ENCODE peak calls at places on chromosomes 16 and 17, in ten cellular contexts. T is dorsolateral prefrontal cortex, H is cardiac fibroblast, F is ovary, U is stomach, W is colonic mucosa, A is brain microvascular endothelial cell, V is uterus, G is kidney, B is IMR-90. S is an unnamed sample.

GRCh38 chr16:89641719-89642187 is 15.8 kb downstream of the CHMP1A start:
- DNase-seq in T (no peak), H (no peak), F (no peak), U (no peak), W (no peak), A (no peak), V (no peak), G (no peak), B (no peak), S (no peak)

GRCh38 chr16:26765087-26765486 is 301.6 kb upstream of the C16orf82 start:
- DNase-seq in T (no peak), H (no peak), F (no peak), U (no peak), W (no peak), A (no peak), V (no peak), G (no peak), B (no peak), S (no peak)

GRCh38 chr17:31724026-31724425 is 135.0 kb downstream of the COPRS start:
- DNase-seq in T (no peak), H (peak; percentile 74), F (no peak), U (no peak), W (no peak), A (peak; percentile 66), V (no peak), G (no peak), B (peak; percentile 75), S (no peak)

GRCh38 chr16:1791943-1792812 is 1.3 kb downstream of the IGFALS start:
- DNase-seq in T (no peak), H (no peak), F (peak; percentile 40), U (no peak), W (peak; percentile 27), A (no peak), V (peak; percentile 13), G (peak; percentile 72), B (no peak), S (no peak)

GRCh38 chr17:62625870-62626200 is 1.6 kb upstream of the MRC2 start:
- DNase-seq in T (no peak), H (peak; percentile 39), F (no peak), U (no peak), W (peak; percentile 26), A (no peak), V (no peak), G (no peak), B (no peak), S (no peak)

GRCh38 chr17:71184716-71185115 is 936.1 kb upstream of the SOX9 start:
- DNase-seq in T (no peak), H (no peak), F (no peak), U (no peak), W (no peak), A (no peak), V (no peak), G (no peak), B (no peak), S (no peak)

GRCh38 chr16:46687486-46687885 is 1.5 kb downstream of the VPS35 start:
- DNase-seq in T (no peak), H (no peak), F (no peak), U (no peak), W (no peak), A (no peak), V (no peak), G (no peak), B (no peak), S (no peak)

GRCh38 chr17:18235743-18236256 is 10.4 kb downstream of the LLGL1 start:
- DNase-seq in T (no peak), H (peak; percentile 73), F (no peak), U (no peak), W (no peak), A (peak; percentile 43), V (no peak), G (no peak), B (peak; percentile 67), S (no peak)

GRCh38 chr16:23194497-23195221 is 12.1 kb downstream of the SCNN1G start:
- DNase-seq in T (no peak), H (no peak), F (no peak), U (no peak), W (no peak), A (no peak), V (no peak), G (no peak), B (no peak), S (no peak)

GRCh38 chr16:30095166-30096078 is 591 bp downstream of the YPEL3 start:
- DNase-seq in T (peak; percentile 17), H (no peak), F (peak; percentile 56), U (no peak), W (peak; percentile 50), A (no peak), V (no peak), G (no peak), B (no peak), S (peak; percentile 34)

GRCh38 chr17:7992924-7993323 is 9.5 kb upstream of the GUCY2D start:
- DNase-seq in T (no peak), H (no peak), F (no peak), U (no peak), W (no peak), A (no peak), V (no peak), G (peak; percentile 10), B (no peak), S (no peak)

GRCh38 chr17:57407287-57408063 is 151.2 kb downstream of the MSI2 start:
- DNase-seq in T (no peak), H (no peak), F (no peak), U (peak; percentile 29), W (peak; percentile 78), A (no peak), V (no peak), G (no peak), B (no peak), S (no peak)

GRCh38 chr16:87680272-87680644 is 78.0 kb downstream of the JPH3 start:
- DNase-seq in T (no peak), H (no peak), F (no peak), U (no peak), W (no peak), A (no peak), V (no peak), G (no peak), B (no peak), S (no peak)

GRCh38 chr16:87684106-87684677 is 81.6 kb downstream of the KLHDC4 start:
- DNase-seq in T (peak; percentile 73), H (no peak), F (no peak), U (no peak), W (no peak), A (no peak), V (no peak), G (no peak), B (no peak), S (no peak)

GRCh38 chr16:87682852-87683399 is 80.6 kb downstream of the JPH3 start:
- DNase-seq in T (no peak), H (no peak), F (no peak), U (no peak), W (no peak), A (no peak), V (no peak), G (no peak), B (no peak), S (no peak)

GRCh38 chr16:87679593-87680271 is 77.4 kb downstream of the JPH3 start:
- DNase-seq in T (no peak), H (no peak), F (no peak), U (no peak), W (no peak), A (no peak), V (no peak), G (no peak), B (no peak), S (no peak)

GRCh38 chr16:87681990-87682570 is 79.8 kb downstream of the JPH3 start:
- DNase-seq in T (no peak), H (peak; percentile 74), F (no peak), U (no peak), W (no peak), A (peak; percentile 63), V (no peak), G (no peak), B (peak; percentile 78), S (no peak)
- TF ChIP-seq CTCF in T (no peak), H (peak; percentile 59), F (no peak), U (no peak), W (no peak), A (peak; percentile 64), V (no peak), G (no peak), B (peak; percentile 33), S (peak; percentile 12)

GRCh38 chr17:40422990-40423611 is 5.4 kb upstream of the TOP2A start:
- DNase-seq in T (no peak), H (no peak), F (no peak), U (no peak), W (no peak), A (no peak), V (no peak), G (no peak), B (no peak), S (no peak)
- TF ChIP-seq CTCF in T (no peak), H (peak; percentile 22), F (no peak), U (no peak), W (no peak), A (peak; percentile 35), V (no peak), G (no peak), B (no peak), S (no peak)

GRCh38 chr17:74212913-74213791 is at the start of gene TTYH2:
- DNase-seq in T (peak; percentile 78), H (peak; percentile 92), F (peak; percentile 91), U (peak; percentile 88), W (peak; percentile 90), A (peak; percentile 82), V (peak; percentile 90), G (peak; percentile 95), B (peak; percentile 82), S (peak; percentile 57)
- TF ChIP-seq CTCF in T (peak; percentile 43), H (peak; percentile 52), F (no peak), U (no peak), W (no peak), A (peak; percentile 57), V (no peak), G (peak; percentile 0), B (peak; percentile 27), S (no peak)

DNA sequence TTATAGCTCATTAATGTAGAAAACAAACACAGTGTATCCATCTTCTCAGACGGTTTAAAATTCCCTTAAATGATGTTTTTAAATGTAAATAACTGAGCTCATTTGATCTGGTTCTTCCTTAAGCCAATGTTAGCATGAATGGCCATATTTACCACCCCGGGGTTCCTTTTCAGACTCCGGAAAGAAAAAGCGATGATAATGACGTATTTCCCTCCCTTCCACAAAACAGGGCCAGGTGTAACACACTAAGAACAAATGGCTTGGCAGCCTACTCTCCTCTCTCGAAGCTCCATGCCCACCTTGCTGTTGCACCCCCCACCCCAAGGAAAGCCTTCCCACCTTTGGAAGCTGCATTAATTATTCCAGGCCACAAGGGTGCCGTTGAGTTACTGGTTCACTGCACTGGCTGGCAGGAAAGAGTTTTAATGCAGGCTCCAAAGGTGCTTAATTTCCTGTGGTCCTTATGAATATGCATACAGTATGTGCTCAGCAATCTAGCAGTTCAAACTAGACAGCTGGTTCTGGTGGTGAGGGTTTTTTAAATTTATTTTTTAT is 378.9 kb downstream of the WWOX start:
- DNase-seq in T (peak; percentile 48), H (peak; percentile 11), F (no peak), U (no peak), W (no peak), A (no peak), V (no peak), G (no peak), B (no peak), S (no peak)
- TF ChIP-seq CTCF in T (peak; percentile 49), H (peak; percentile 17), F (peak; percentile 14), U (no peak), W (no peak), A (peak; percentile 44), V (no peak), G (peak; percentile 35), B (no peak), S (peak; percentile 48)

GRCh38 chr16:75130150-75130771 is 13.7 kb upstream of the LDHD start:
- DNase-seq in T (no peak), H (no peak), F (no peak), U (no peak), W (no peak), A (no peak), V (no peak), G (no peak), B (no peak), S (no peak)
- TF ChIP-seq CTCF in T (no peak), H (no peak), F (no peak), U (no peak), W (no peak), A (no peak), V (no peak), G (no peak), B (no peak), S (no peak)